ENCODE peak calls at places on chromosome 16, in six cellular contexts. B, C, V, Y, I and W are unnamed samples. For H3K4me1, the result is how much of the 10 kb centered on the place peaks cover.

GRCh38 chr16:77307764-77308561 is 108.8 kb downstream of the SYCE1L start:
- DNase-seq in C (no peak), Y (no peak), I (peak), B (no peak), V (no peak), W (peak)

GRCh38 chr16:82331974-82332750 is 162.1 kb upstream of the MPHOSPH6 start:
- DNase-seq in V (no peak), Y (no peak), C (no peak), B (no peak), I (no peak), W (no peak)

GRCh38 chr16:1825864-1826690 is 548 bp downstream of the HAGH start:
- DNase-seq in Y (peak), C (peak), V (peak), B (peak), I (peak), W (no peak)

GRCh38 chr16:70156207-70156978 is 17.2 kb upstream of the CLEC18C start:
- DNase-seq in Y (no peak), C (no peak), I (no peak), B (no peak), V (no peak), W (no peak)

GRCh38 chr16:55566432-55567175 is at the start of gene CAPNS2:
- DNase-seq in I (no peak), Y (no peak), V (no peak), C (no peak), B (no peak), W (no peak)

GRCh38 chr16:2447920-2448583 is 11.9 kb upstream of the TEDC2 start:
- DNase-seq in C (no peak), B (no peak), V (no peak), I (no peak), Y (no peak), W (no peak)

GRCh38 chr16:66143422-66143821 is 223.1 kb upstream of the CDH5 start:
- DNase-seq in I (no peak), B (no peak), V (no peak), C (no peak), Y (no peak), W (no peak)

GRCh38 chr16:13041180-13041579 is 139.8 kb downstream of the SHISA9 start:
- DNase-seq in Y (no peak), I (no peak), C (no peak), B (no peak), V (no peak), W (no peak)

GRCh38 chr16:35414563-35414962 is 1955.2 kb downstream of the TP53TG3F start:
- DNase-seq in C (no peak), I (no peak), V (no peak), Y (no peak), B (no peak), W (no peak)

GRCh38 chr16:57525761-57526160 is 10.6 kb downstream of the CCDC102A start:
- DNase-seq in Y (no peak), C (no peak), V (no peak), B (no peak), I (no peak), W (no peak)

GRCh38 chr16:65817799-65818198 is 548.7 kb upstream of the CDH5 start:
- DNase-seq in B (no peak), I (no peak), C (no peak), Y (no peak), V (no peak), W (no peak)

GRCh38 chr16:87692176-87692575 is 73.6 kb downstream of the KLHDC4 start:
- DNase-seq in I (no peak), B (no peak), V (no peak), C (no peak), Y (no peak), W (no peak)

GRCh38 chr16:67856927-67857546 is 9.5 kb upstream of the CENPT start:
- DNase-seq in Y (no peak), B (no peak), I (no peak), V (no peak), C (no peak), W (no peak)

GRCh38 chr16:54135361-54136275 is 151.0 kb downstream of the IRX3 start:
- DNase-seq in C (no peak), V (no peak), Y (no peak), B (no peak), I (peak), W (peak)

GRCh38 chr16:72995151-72995881 is 52.6 kb downstream of the ZFHX3 start:
- DNase-seq in I (no peak), B (no peak), V (peak), Y (no peak), C (no peak), W (no peak)

GRCh38 chr16:23575834-23576233 is 18.3 kb downstream of the UBFD1 start:
- DNase-seq in Y (no peak), V (no peak), I (no peak), B (no peak), C (no peak), W (no peak)

GRCh38 chr16:19722269-19722952 is 4.3 kb downstream of the IQCK start:
- DNase-seq in I (no peak), V (no peak), B (no peak), Y (no peak), C (no peak), W (no peak)

GRCh38 chr16:17803625-17804410 is 333.1 kb upstream of the XYLT1 start:
- DNase-seq in I (peak), V (no peak), Y (no peak), B (no peak), C (no peak), W (peak)

GRCh38 chr16:56320081-56320480 is 105.3 kb downstream of the AMFR start:
- DNase-seq in B (no peak), I (no peak), Y (no peak), V (no peak), C (no peak), W (no peak)

GRCh38 chr16:65480276-65480675 is 358.4 kb upstream of the CDH11 start:
- DNase-seq in B (no peak), I (no peak), Y (no peak), C (no peak), V (no peak), W (no peak)

GRCh38 chr16:70378869-70379493 is 32.3 kb downstream of the DDX19A start:
- DNase-seq in B (no peak), I (no peak), C (no peak), V (no peak), Y (no peak), W (no peak)

GRCh38 chr16:17177242-17177967 is 293.4 kb downstream of the XYLT1 start:
- DNase-seq in V (no peak), I (peak), B (no peak), C (no peak), Y (no peak), W (peak)

GRCh38 chr16:667780-668518 is at the start of gene RHOT2:
- DNase-seq in I (peak), C (peak), Y (peak), B (peak), V (peak), W (peak)

GRCh38 chr16:50696126-50696525 is 2.7 kb downstream of the NOD2 start:
- DNase-seq in I (no peak), B (no peak), Y (no peak), V (no peak), C (no peak), W (no peak)

GRCh38 chr16:50697421-50697715 is 4.0 kb downstream of the NOD2 start:
- DNase-seq in I (no peak), C (no peak), V (no peak), Y (no peak), B (no peak), W (no peak)

GRCh38 chr16:50699345-50700159 is 6.1 kb downstream of the NOD2 start:
- DNase-seq in I (peak), B (no peak), C (no peak), V (no peak), Y (no peak), W (peak)

GRCh38 chr16:50696575-50697420 is 3.4 kb downstream of the NOD2 start:
- DNase-seq in V (no peak), C (peak), I (peak), Y (peak), B (peak), W (peak)

DNA sequence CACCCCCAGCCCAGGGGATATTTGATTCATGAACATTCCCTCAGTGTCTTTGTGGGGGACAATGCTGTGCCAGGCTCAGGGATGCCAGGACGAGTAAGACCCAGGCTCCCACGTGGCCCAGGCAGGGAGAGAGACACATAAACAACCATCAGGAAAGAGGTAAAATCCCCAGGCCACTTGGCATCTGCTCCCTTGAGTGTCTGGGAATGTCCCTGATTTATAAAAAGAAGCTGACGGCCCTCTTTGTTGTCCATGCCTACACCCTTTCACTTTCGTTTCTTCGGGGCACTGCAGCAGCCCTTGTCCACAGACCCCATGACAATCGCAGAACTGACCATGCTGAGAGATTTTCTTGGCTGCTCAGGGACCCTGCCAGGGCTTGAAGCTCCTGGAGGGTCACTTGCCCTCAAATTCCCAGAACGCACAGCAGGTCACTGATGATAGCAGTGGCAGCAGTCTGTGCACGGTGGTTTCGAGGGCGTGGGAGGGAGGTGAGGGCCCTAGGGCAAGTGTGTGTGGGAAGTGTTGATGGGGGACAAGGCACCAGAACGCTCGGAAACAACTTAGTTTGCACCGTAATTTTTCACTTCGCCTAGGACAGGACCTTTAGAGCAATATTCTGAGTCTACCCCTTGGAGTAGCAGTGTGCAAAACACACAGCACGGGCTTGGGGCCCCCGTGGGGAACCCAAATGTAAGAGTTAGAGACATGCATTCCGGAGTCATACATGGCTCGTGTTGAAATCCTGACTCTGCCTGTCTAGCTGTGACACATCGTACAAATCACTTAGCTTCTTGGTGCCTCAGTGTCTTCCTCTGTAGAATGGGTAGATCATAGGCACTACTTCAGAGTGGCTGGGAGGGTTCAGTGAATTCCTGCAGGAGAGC is 4.7 kb downstream of the NOD2 start:
- DNase-seq in Y (no peak), C (peak), I (peak), V (no peak), B (peak), W (peak)
- H3K27ac ChIP-seq in Y (peak), C (peak), I (no peak), V (no peak), B (peak), W (peak)

GRCh38 chr16:3808308-3809063 is 72.0 kb downstream of the CREBBP start:
- DNase-seq in V (no peak), Y (no peak), B (no peak), C (no peak), I (no peak), W (no peak)
- H3K4me1 ChIP-seq in V (under half), Y (under half), B (under half), C (half or more), I (under half), W (under half)

DNA sequence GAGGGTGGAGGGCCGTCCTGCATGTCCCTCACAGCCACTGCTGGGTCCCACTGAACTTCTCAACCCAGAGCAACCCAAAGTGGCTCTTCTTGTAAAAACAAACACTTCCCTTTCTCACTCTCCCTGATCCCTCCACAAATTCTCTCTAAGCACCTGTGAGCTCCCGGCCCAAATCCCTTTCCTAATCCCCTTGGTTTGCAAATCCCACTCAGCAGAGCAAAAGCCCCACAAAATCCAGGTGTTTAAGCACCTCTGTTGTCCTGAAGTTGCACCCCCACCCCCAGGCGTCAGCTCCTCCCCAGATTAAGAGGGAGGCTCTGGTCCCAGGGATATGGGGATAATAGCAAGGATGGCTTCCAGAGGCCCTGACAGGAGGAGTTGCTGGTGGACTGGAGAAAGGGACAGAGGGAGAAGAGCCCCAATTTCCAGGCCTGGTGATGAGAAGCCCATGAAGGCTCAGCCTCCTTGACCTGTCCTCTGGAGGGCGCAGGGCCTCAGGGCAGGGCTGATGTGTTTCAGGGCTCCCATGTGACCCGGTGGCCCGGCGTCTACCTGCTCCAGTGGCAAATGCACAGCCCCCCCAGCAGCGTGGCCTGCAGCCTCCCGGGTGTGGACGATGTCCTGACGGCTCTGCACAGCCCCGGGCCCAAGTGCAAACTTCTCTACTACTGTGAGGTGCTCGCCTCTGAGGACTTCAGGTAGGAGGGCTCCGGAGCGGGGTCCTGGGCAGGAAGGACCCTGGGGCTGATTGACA is 23.0 kb downstream of the NAGPA start:
- DNase-seq in C (no peak), Y (no peak), V (no peak), I (no peak), B (no peak), W (no peak)
- TF ChIP-seq CTCF in C (no peak), Y (no peak), V (peak), I (no peak), B (no peak), W (no peak)

DNA sequence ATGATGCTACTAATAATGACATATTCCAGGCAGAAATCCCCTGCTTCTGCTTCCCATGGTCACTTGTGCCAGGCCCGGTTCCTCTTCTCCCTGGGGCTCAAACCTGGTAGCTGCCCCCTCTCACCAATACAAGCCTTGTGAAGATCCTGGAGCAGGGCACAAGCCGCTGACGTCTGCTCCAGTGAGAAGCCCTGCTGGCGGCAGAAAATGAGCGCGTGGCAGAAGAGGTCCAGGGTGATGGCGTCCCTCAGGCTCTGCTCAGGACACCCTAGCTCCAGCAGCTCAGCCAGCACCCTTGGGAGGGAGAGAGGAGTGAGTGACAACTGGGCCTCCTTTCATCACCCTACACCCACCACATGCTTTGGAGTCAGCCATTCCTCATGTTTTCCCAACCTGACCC is 1.7 kb downstream of the CFAP119 start:
- DNase-seq in Y (no peak), I (no peak), C (no peak), V (no peak), B (no peak), W (no peak)
- H3K27ac ChIP-seq in Y (no peak), I (no peak), C (no peak), V (peak), B (no peak), W (no peak)

GRCh38 chr16:47465919-47466630 is 4.9 kb downstream of the PHKB start:
- DNase-seq in V (no peak), I (no peak), C (no peak), B (no peak), Y (no peak), W (no peak)

GRCh38 chr16:47470810-47471209 is 9.7 kb downstream of the PHKB start:
- DNase-seq in B (no peak), Y (no peak), V (no peak), C (no peak), I (no peak), W (no peak)

GRCh38 chr16:47470211-47470610 is 9.1 kb downstream of the PHKB start:
- DNase-seq in C (no peak), I (no peak), V (no peak), Y (no peak), B (no peak), W (no peak)

GRCh38 chr16:47469227-47469626 is 8.1 kb downstream of the PHKB start:
- DNase-seq in Y (no peak), V (no peak), I (no peak), B (no peak), C (no peak), W (no peak)

GRCh38 chr16:47467501-47467900 is 6.4 kb downstream of the PHKB start:
- DNase-seq in Y (no peak), C (no peak), B (no peak), V (no peak), I (no peak), W (no peak)
- H3K4me1 ChIP-seq in Y (under half), C (half or more), B (under half), V (under half), I (under half), W (under half)

GRCh38 chr16:86248325-86248905 is 261.9 kb upstream of the FOXF1 start:
- DNase-seq in I (no peak), V (no peak), Y (no peak), B (no peak), C (no peak), W (no peak)

GRCh38 chr16:86251682-86252081 is 258.6 kb upstream of the FOXF1 start:
- DNase-seq in Y (no peak), B (no peak), V (no peak), I (no peak), C (no peak), W (no peak)

GRCh38 chr16:86256995-86257394 is 253.3 kb upstream of the FOXF1 start:
- DNase-seq in Y (no peak), B (no peak), V (no peak), C (no peak), I (no peak), W (no peak)

GRCh38 chr16:86249631-86250030 is 260.7 kb upstream of the FOXF1 start:
- DNase-seq in I (no peak), Y (no peak), B (no peak), C (no peak), V (no peak), W (no peak)

GRCh38 chr16:86252596-86252995 is 257.7 kb upstream of the FOXF1 start:
- DNase-seq in I (no peak), Y (no peak), C (no peak), V (peak), B (no peak), W (no peak)
- TF ChIP-seq CTCF in I (peak), Y (peak), C (peak), V (peak), B (peak), W (peak)

DNA sequence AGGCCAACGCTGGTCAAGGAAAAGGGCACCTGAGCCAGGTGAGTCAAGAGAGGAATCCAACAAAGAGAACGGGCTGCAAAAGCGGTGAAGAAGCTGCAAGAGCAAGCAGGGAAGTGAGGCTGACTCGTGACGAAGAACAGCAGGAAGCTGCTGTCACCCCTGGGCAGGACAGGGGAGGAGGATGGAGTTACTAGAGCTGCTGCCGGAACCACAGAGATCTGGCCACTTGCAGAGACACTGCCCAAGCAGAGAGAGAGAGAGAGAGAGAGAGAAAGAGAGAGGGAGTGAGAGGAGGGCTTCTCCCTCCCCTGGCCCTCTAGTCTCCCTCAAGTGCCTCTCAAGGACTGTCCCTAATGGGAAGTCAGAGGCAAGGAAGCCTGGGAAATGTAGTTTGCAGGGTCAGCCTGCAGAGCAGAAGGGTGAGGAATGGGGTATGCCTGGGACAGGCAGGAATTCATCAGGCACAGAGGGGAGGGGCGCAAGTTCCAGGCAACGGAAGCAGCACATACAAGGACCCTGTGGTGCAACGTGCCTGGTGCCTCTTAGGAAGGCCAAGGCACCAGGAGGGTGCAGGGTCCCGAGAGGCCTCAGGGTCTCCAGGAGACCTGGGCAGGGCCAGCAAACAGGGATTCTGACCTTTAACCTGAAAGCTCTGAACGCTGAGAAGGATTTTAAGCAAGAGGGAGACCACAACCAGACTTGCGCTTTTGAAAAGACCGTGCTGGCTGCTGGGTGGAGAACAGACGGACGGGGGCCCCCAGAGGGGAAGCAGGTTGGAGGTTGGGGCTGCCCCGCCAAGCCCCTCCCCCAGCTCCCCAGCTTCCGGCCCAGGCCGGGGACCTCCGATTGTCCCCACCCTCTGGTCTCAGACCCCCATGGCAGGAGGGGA is 45.8 kb upstream of the CIBAR2 start:
- DNase-seq in Y (no peak), B (no peak), I (no peak), C (no peak), V (no peak), W (no peak)
- H3K27ac ChIP-seq in Y (peak), B (no peak), I (no peak), C (peak), V (no peak), W (no peak)

GRCh38 chr16:11315499-11315898 is 29.8 kb upstream of the RMI2 start:
- DNase-seq in C (no peak), Y (no peak), V (no peak), I (peak), B (no peak), W (no peak)
- H3K4me1 ChIP-seq in C (under half), Y (under half), V (half or more), I (half or more), B (under half), W (under half)